ENCODE peak calls at places on chromosomes 7 and 10, in five cellular contexts. One of them, this sample, is unnamed.

GRCh38 chr7:108103566-108104298 is 26.4 kb downstream of the LAMB4 start:
- DNase-seq in stimulated activated CD4-positive, alpha-beta T cell treated with anti-CD3 and anti-CD28 coated beads, TNF-alpha, amount 100 ng/mL, for 24 hours: no peak
- DNase-seq in EH: peak
- DNase-seq in CD8-positive, alpha-beta T cell: no peak
- DNase-seq in D341Med: no peak
- DNase-seq in this sample: peak

GRCh38 chr10:31620236-31621151 is 301.5 kb downstream of the ZEB1 start:
- DNase-seq in D341Med: peak
- DNase-seq in EH: peak
- DNase-seq in stimulated activated CD4-positive, alpha-beta T cell treated with anti-CD3 and anti-CD28 coated beads, TNF-alpha, amount 100 ng/mL, for 24 hours: no peak
- DNase-seq in CD8-positive, alpha-beta T cell: no peak
- DNase-seq in this sample: peak

GRCh38 chr10:52056296-52056695 is 257.8 kb upstream of the DKK1 start:
- DNase-seq in CD8-positive, alpha-beta T cell: no peak
- DNase-seq in stimulated activated CD4-positive, alpha-beta T cell treated with anti-CD3 and anti-CD28 coated beads, TNF-alpha, amount 100 ng/mL, for 24 hours: no peak
- DNase-seq in D341Med: no peak
- DNase-seq in EH: no peak
- DNase-seq in this sample: no peak

GRCh38 chr7:157318015-157318706 is 18.6 kb upstream of the DNAJB6 start:
- DNase-seq in CD8-positive, alpha-beta T cell: no peak
- DNase-seq in EH: peak
- DNase-seq in stimulated activated CD4-positive, alpha-beta T cell treated with anti-CD3 and anti-CD28 coated beads, TNF-alpha, amount 100 ng/mL, for 24 hours: no peak
- DNase-seq in D341Med: no peak
- DNase-seq in this sample: peak

GRCh38 chr7:30280631-30281030 is 3.8 kb upstream of the ZNRF2 start:
- DNase-seq in EH: no peak
- DNase-seq in D341Med: no peak
- DNase-seq in CD8-positive, alpha-beta T cell: no peak
- DNase-seq in stimulated activated CD4-positive, alpha-beta T cell treated with anti-CD3 and anti-CD28 coated beads, TNF-alpha, amount 100 ng/mL, for 24 hours: no peak
- DNase-seq in this sample: no peak

GRCh38 chr7:28135760-28136159 is 44.8 kb downstream of the JAZF1 start:
- DNase-seq in D341Med: no peak
- DNase-seq in stimulated activated CD4-positive, alpha-beta T cell treated with anti-CD3 and anti-CD28 coated beads, TNF-alpha, amount 100 ng/mL, for 24 hours: no peak
- DNase-seq in CD8-positive, alpha-beta T cell: no peak
- DNase-seq in EH: no peak
- DNase-seq in this sample: no peak

GRCh38 chr7:151517601-151518104 is 2.0 kb downstream of the RHEB start:
- DNase-seq in EH: no peak
- DNase-seq in CD8-positive, alpha-beta T cell: no peak
- DNase-seq in D341Med: no peak
- DNase-seq in stimulated activated CD4-positive, alpha-beta T cell treated with anti-CD3 and anti-CD28 coated beads, TNF-alpha, amount 100 ng/mL, for 24 hours: no peak
- DNase-seq in this sample: no peak

GRCh38 chr7:46202379-46202778 is 281.3 kb upstream of the IGFBP3 start:
- DNase-seq in CD8-positive, alpha-beta T cell: no peak
- DNase-seq in stimulated activated CD4-positive, alpha-beta T cell treated with anti-CD3 and anti-CD28 coated beads, TNF-alpha, amount 100 ng/mL, for 24 hours: no peak
- DNase-seq in EH: peak
- DNase-seq in D341Med: no peak
- DNase-seq in this sample: no peak

GRCh38 chr7:16960566-16960965 is 78.8 kb upstream of the AGR3 start:
- DNase-seq in stimulated activated CD4-positive, alpha-beta T cell treated with anti-CD3 and anti-CD28 coated beads, TNF-alpha, amount 100 ng/mL, for 24 hours: no peak
- DNase-seq in EH: peak
- DNase-seq in D341Med: no peak
- DNase-seq in CD8-positive, alpha-beta T cell: no peak
- DNase-seq in this sample: no peak

GRCh38 chr7:27611043-27611442 is 51.6 kb downstream of the HIBADH start:
- DNase-seq in EH: peak
- DNase-seq in stimulated activated CD4-positive, alpha-beta T cell treated with anti-CD3 and anti-CD28 coated beads, TNF-alpha, amount 100 ng/mL, for 24 hours: no peak
- DNase-seq in CD8-positive, alpha-beta T cell: no peak
- DNase-seq in D341Med: no peak
- DNase-seq in this sample: no peak

GRCh38 chr10:102633282-102633681 is 11.0 kb upstream of the TRIM8 start:
- DNase-seq in stimulated activated CD4-positive, alpha-beta T cell treated with anti-CD3 and anti-CD28 coated beads, TNF-alpha, amount 100 ng/mL, for 24 hours: no peak
- DNase-seq in EH: peak
- DNase-seq in CD8-positive, alpha-beta T cell: no peak
- DNase-seq in D341Med: no peak
- DNase-seq in this sample: no peak

GRCh38 chr7:140899883-140900282 is 24.8 kb downstream of the BRAF start:
- DNase-seq in D341Med: peak
- DNase-seq in EH: no peak
- DNase-seq in stimulated activated CD4-positive, alpha-beta T cell treated with anti-CD3 and anti-CD28 coated beads, TNF-alpha, amount 100 ng/mL, for 24 hours: no peak
- DNase-seq in CD8-positive, alpha-beta T cell: no peak
- DNase-seq in this sample: no peak

GRCh38 chr7:150847536-150847935 is 4.8 kb upstream of the AOC1 start:
- DNase-seq in EH: no peak
- DNase-seq in CD8-positive, alpha-beta T cell: no peak
- DNase-seq in D341Med: no peak
- DNase-seq in stimulated activated CD4-positive, alpha-beta T cell treated with anti-CD3 and anti-CD28 coated beads, TNF-alpha, amount 100 ng/mL, for 24 hours: no peak
- DNase-seq in this sample: no peak

GRCh38 chr7:150823484-150824126 is 23.0 kb downstream of the TMEM176A start:
- DNase-seq in EH: no peak
- DNase-seq in D341Med: no peak
- DNase-seq in CD8-positive, alpha-beta T cell: no peak
- DNase-seq in stimulated activated CD4-positive, alpha-beta T cell treated with anti-CD3 and anti-CD28 coated beads, TNF-alpha, amount 100 ng/mL, for 24 hours: no peak
- DNase-seq in this sample: no peak

GRCh38 chr10:126734957-126735356 is 64.5 kb upstream of the C10orf90 start:
- DNase-seq in EH: no peak
- DNase-seq in stimulated activated CD4-positive, alpha-beta T cell treated with anti-CD3 and anti-CD28 coated beads, TNF-alpha, amount 100 ng/mL, for 24 hours: no peak
- DNase-seq in CD8-positive, alpha-beta T cell: no peak
- DNase-seq in D341Med: no peak
- DNase-seq in this sample: peak

GRCh38 chr10:76152186-76152585 is 720.8 kb downstream of the LRMDA start:
- DNase-seq in CD8-positive, alpha-beta T cell: no peak
- DNase-seq in EH: no peak
- DNase-seq in stimulated activated CD4-positive, alpha-beta T cell treated with anti-CD3 and anti-CD28 coated beads, TNF-alpha, amount 100 ng/mL, for 24 hours: no peak
- DNase-seq in D341Med: no peak
- DNase-seq in this sample: no peak

GRCh38 chr10:93875032-93875358 is 18.8 kb upstream of the SLC35G1 start:
- DNase-seq in D341Med: no peak
- DNase-seq in stimulated activated CD4-positive, alpha-beta T cell treated with anti-CD3 and anti-CD28 coated beads, TNF-alpha, amount 100 ng/mL, for 24 hours: no peak
- DNase-seq in CD8-positive, alpha-beta T cell: no peak
- DNase-seq in EH: peak
- DNase-seq in this sample: no peak

GRCh38 chr7:123054357-123055133 is 59.0 kb upstream of the TAS2R16 start:
- DNase-seq in EH: no peak
- DNase-seq in CD8-positive, alpha-beta T cell: no peak
- DNase-seq in D341Med: no peak
- DNase-seq in stimulated activated CD4-positive, alpha-beta T cell treated with anti-CD3 and anti-CD28 coated beads, TNF-alpha, amount 100 ng/mL, for 24 hours: no peak
- DNase-seq in this sample: no peak

GRCh38 chr10:75179657-75180177 is 30.9 kb upstream of the VDAC2 start:
- DNase-seq in D341Med: no peak
- DNase-seq in CD8-positive, alpha-beta T cell: no peak
- DNase-seq in EH: no peak
- DNase-seq in stimulated activated CD4-positive, alpha-beta T cell treated with anti-CD3 and anti-CD28 coated beads, TNF-alpha, amount 100 ng/mL, for 24 hours: no peak
- DNase-seq in this sample: no peak

GRCh38 chr7:158819571-158820203 is 9.6 kb downstream of the ESYT2 start:
- DNase-seq in CD8-positive, alpha-beta T cell: no peak
- DNase-seq in D341Med: no peak
- DNase-seq in stimulated activated CD4-positive, alpha-beta T cell treated with anti-CD3 and anti-CD28 coated beads, TNF-alpha, amount 100 ng/mL, for 24 hours: no peak
- DNase-seq in EH: no peak
- DNase-seq in this sample: peak